ENCODE peak calls at places on chromosomes 5 and 9, in eight cellular contexts. J is endothelial cell; B is mesothelial cell of epicardium; R is DMS79; F is RCC 7860; E is NCI-H1417; H is activated CD4-positive, alpha-beta T cell treated with anti-CD3 and anti-CD28 coated beads for 36 hours; I is renal cortical epithelial cell. O is an unnamed sample.

GRCh38 chr9:69542942-69543704 is 129.0 kb downstream of the APBA1 start:
- DNase-seq in B (no peak), F (no peak), R (peak), E (peak), H (no peak), I (no peak), J (no peak), O (no peak)

GRCh38 chr5:95673076-95673475 is 9.7 kb downstream of the SPATA9 start:
- DNase-seq in F (no peak), J (no peak), B (no peak), R (no peak), I (peak), H (no peak), E (no peak), O (no peak)

GRCh38 chr5:80109549-80110478 is 74.7 kb downstream of the THBS4 start:
- DNase-seq in R (peak), H (no peak), J (no peak), B (no peak), F (no peak), I (no peak), E (no peak), O (no peak)

GRCh38 chr5:41246376-41246775 is 33.0 kb upstream of the C6 start:
- DNase-seq in F (peak), I (peak), H (no peak), B (no peak), R (no peak), J (no peak), E (no peak), O (peak)

GRCh38 chr5:100900142-100900795 is 2.8 kb downstream of the ST8SIA4 start:
- DNase-seq in B (peak), R (peak), F (no peak), E (peak), I (peak), J (peak), H (peak), O (peak)

GRCh38 chr5:15463231-15463630 is 36.7 kb upstream of the FBXL7 start:
- DNase-seq in J (no peak), R (no peak), H (no peak), F (no peak), E (no peak), I (no peak), B (no peak), O (no peak)

GRCh38 chr5:139976703-139977102 is 66.4 kb downstream of the NRG2 start:
- DNase-seq in B (no peak), H (no peak), E (no peak), J (no peak), F (no peak), I (no peak), R (no peak), O (no peak)

GRCh38 chr5:82821978-82822927 is 254.9 kb downstream of the TMEM167A start:
- DNase-seq in R (no peak), H (no peak), J (no peak), F (no peak), E (no peak), B (no peak), I (peak), O (no peak)

GRCh38 chr9:108609227-108609894 is 246.4 kb downstream of the ACTL7B start:
- DNase-seq in B (no peak), I (no peak), E (no peak), F (no peak), H (no peak), R (no peak), J (no peak), O (no peak)

GRCh38 chr5:180358179-180358578 is 5.0 kb upstream of the GFPT2 start:
- DNase-seq in B (no peak), I (no peak), F (no peak), H (no peak), E (no peak), J (no peak), R (no peak), O (no peak)

GRCh38 chr9:134455951-134456739 is 129.9 kb downstream of the RXRA start:
- DNase-seq in J (peak), B (peak), R (no peak), H (peak), E (no peak), F (peak), I (peak), O (no peak)

GRCh38 chr9:93658184-93658925 is 82.0 kb downstream of the PHF2 start:
- DNase-seq in E (no peak), H (peak), I (no peak), F (no peak), B (no peak), R (no peak), J (no peak), O (no peak)

GRCh38 chr5:61450880-61451279 is 118.8 kb downstream of the ZSWIM6 start:
- DNase-seq in B (no peak), E (peak), R (peak), H (no peak), J (no peak), I (peak), F (no peak), O (peak)

GRCh38 chr5:120304653-120305052 is 159.4 kb upstream of the PRR16 start:
- DNase-seq in H (no peak), B (no peak), E (no peak), R (no peak), J (no peak), I (peak), F (no peak), O (peak)

GRCh38 chr5:61344187-61344944 is 12.3 kb downstream of the ZSWIM6 start:
- DNase-seq in B (no peak), E (no peak), I (no peak), H (no peak), J (no peak), F (no peak), R (no peak), O (no peak)

GRCh38 chr5:146283344-146283761 is 55.3 kb upstream of the POU4F3 start:
- DNase-seq in J (no peak), E (no peak), F (peak), R (no peak), I (peak), H (no peak), B (no peak), O (peak)

GRCh38 chr5:78336698-78337097 is 23.7 kb upstream of the SCAMP1 start:
- DNase-seq in J (no peak), B (no peak), H (no peak), R (no peak), F (no peak), E (no peak), I (no peak), O (no peak)

GRCh38 chr5:145925803-145926202 is 10.6 kb upstream of the SH3RF2 start:
- DNase-seq in E (no peak), R (no peak), I (peak), B (no peak), H (no peak), J (no peak), F (no peak), O (peak)

GRCh38 chr5:79181419-79182022 is 54.4 kb upstream of the JMY start:
- DNase-seq in R (no peak), E (no peak), F (no peak), I (peak), B (no peak), H (no peak), J (no peak), O (no peak)